ENCODE peak calls at places on chromosome 6, in eight cellular contexts. L is heart left ventricle, U is A673, A is hepatocyte, Q is upper lobe of left lung, I is stomach, G is neural progenitor cell, W is small intestine. V is an unnamed sample.
A peak's percentile ranks its signal among the peaks of the same experiment; 100 is the strongest.

GRCh38 chr6:139647816-139648215 is 273.4 kb upstream of the CITED2 start:
- DNase-seq in L (no peak), U (no peak), A (no peak), Q (no peak), I (no peak), G (no peak), W (no peak), V (no peak)

GRCh38 chr6:44667668-44668390 is 280.3 kb downstream of the CDC5L start:
- DNase-seq in L (no peak), U (no peak), A (peak; percentile 41), Q (no peak), I (peak; percentile 39), G (peak; percentile 61), W (peak; percentile 43), V (no peak)

GRCh38 chr6:16684896-16685554 is 76.2 kb downstream of the ATXN1 start:
- DNase-seq in L (no peak), U (no peak), A (no peak), Q (no peak), I (no peak), G (no peak), W (no peak), V (no peak)

GRCh38 chr6:11398451-11399326 is 138.9 kb upstream of the TMEM170B start:
- DNase-seq in L (no peak), U (peak; percentile 36), A (peak; percentile 50), Q (no peak), I (no peak), G (no peak), W (peak; percentile 69), V (no peak)

GRCh38 chr6:112501705-112502104 is 154.6 kb downstream of the RFPL4B start:
- DNase-seq in L (peak; percentile 55), U (peak; percentile 77), A (peak; percentile 84), Q (no peak), I (no peak), G (peak; percentile 83), W (no peak), V (peak; percentile 20)

GRCh38 chr6:84691978-84692623 is 72.3 kb downstream of the TBX18 start:
- DNase-seq in L (no peak), U (no peak), A (no peak), Q (no peak), I (no peak), G (no peak), W (no peak), V (no peak)

GRCh38 chr6:155171109-155171746 is 92.6 kb upstream of the CLDN20 start:
- DNase-seq in L (peak; percentile 49), U (peak; percentile 92), A (peak; percentile 25), Q (no peak), I (no peak), G (no peak), W (peak; percentile 29), V (peak; percentile 55)

GRCh38 chr6:170026272-170027110 is 264.4 kb downstream of the DLL1 start:
- DNase-seq in L (no peak), U (no peak), A (peak; percentile 60), Q (peak; percentile 86), I (peak; percentile 93), G (no peak), W (peak; percentile 79), V (no peak)

GRCh38 chr6:24387818-24388217 is 14.9 kb upstream of the MRS2 start:
- DNase-seq in L (no peak), U (no peak), A (no peak), Q (no peak), I (no peak), G (no peak), W (no peak), V (no peak)

GRCh38 chr6:72657798-72658197 is 35.9 kb downstream of the KCNQ5 start:
- DNase-seq in L (no peak), U (no peak), A (no peak), Q (no peak), I (no peak), G (no peak), W (no peak), V (no peak)

GRCh38 chr6:132750455-132751248 is 7.1 kb downstream of the VNN2 start:
- DNase-seq in L (no peak), U (no peak), A (no peak), Q (no peak), I (no peak), G (no peak), W (peak; percentile 25), V (no peak)

GRCh38 chr6:12882761-12883290 is 166.3 kb downstream of the PHACTR1 start:
- DNase-seq in L (no peak), U (no peak), A (no peak), Q (no peak), I (no peak), G (no peak), W (no peak), V (no peak)

GRCh38 chr6:81696505-81696904 is 56.0 kb downstream of the TENT5A start:
- DNase-seq in L (no peak), U (no peak), A (peak; percentile 55), Q (no peak), I (peak; percentile 29), G (no peak), W (peak; percentile 21), V (no peak)

GRCh38 chr6:144090384-144090783 is 5.0 kb downstream of the SF3B5 start:
- DNase-seq in L (no peak), U (no peak), A (no peak), Q (no peak), I (no peak), G (no peak), W (no peak), V (no peak)

GRCh38 chr6:160137989-160138835 is 16.6 kb downstream of the SLC22A1 start:
- DNase-seq in L (no peak), U (peak; percentile 61), A (peak; percentile 83), Q (no peak), I (peak; percentile 72), G (peak; percentile 59), W (peak; percentile 69), V (peak; percentile 37)

GRCh38 chr6:52253494-52253893 is 9.2 kb upstream of the IL17F start:
- DNase-seq in L (no peak), U (peak; percentile 41), A (no peak), Q (peak; percentile 29), I (no peak), G (no peak), W (no peak), V (no peak)

GRCh38 chr6:163413345-163414116 is 987 bp upstream of the QKI start:
- DNase-seq in L (peak; percentile 90), U (peak; percentile 91), A (peak; percentile 95), Q (peak; percentile 98), I (peak; percentile 85), G (peak; percentile 90), W (peak; percentile 55), V (peak; percentile 91)

DNA sequence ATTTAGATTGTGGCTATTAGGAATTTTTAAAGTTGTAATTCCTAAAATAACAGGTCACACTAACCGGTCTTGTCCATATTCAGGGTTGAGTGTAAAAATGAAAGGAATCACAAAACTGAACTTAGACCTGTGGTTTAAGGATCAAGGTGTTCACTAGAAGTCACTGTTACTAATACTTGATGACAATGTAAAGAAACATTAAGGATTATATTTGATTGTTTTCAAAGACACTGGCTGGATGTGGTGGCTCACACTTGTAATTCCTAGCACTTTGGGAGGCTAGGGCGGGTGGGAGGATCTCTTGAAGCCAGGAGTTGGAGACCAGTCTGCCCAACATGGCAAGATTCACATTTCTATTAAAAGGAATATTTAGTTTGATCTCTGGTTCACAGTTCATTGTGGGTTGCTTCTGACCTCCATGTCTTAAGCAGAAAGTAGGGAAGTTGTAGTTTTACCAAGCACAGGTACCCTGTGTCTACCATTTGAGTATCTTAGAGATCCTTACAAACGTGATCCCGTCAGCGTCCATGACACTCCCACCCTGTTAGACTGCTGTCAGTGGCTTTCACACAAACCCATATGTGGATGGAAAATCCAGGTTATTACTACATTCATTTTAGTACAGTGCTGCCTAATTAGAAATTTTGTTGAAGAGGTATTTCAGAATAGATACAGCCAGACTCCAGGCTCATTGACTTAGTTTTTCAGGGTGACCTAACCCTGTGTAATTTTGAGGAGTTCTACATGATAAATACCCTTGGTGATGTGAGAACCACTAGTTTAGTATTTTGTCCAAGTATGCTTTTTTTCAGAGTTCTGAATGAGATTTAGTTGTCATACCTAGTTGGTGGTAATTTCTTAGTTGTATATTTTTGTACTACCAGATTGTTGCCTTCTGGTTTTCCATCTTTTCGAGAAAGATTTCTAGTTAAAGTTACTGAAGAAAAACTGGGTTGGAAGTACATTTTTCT is 10.2 kb downstream of the SRSF3 start:
- DNase-seq in L (no peak), U (no peak), A (no peak), Q (no peak), I (no peak), G (no peak), W (peak; percentile 68), V (no peak)
- H3K4me3 ChIP-seq in L (no peak overlapping the region), U (no peak overlapping the region), A (no peak overlapping the region), Q (no peak overlapping the region), I (no peak overlapping the region), G (no peak overlapping the region), W (no peak overlapping the region), V (no peak overlapping the region)

GRCh38 chr6:141467041-141467440 is 665.7 kb upstream of the GJE1 start:
- DNase-seq in L (no peak), U (no peak), A (no peak), Q (no peak), I (no peak), G (no peak), W (no peak), V (no peak)
- H3K27ac ChIP-seq in L (no peak overlapping the region), U (no peak overlapping the region), A (no peak overlapping the region), Q (no peak overlapping the region), I (no peak overlapping the region), G (no peak overlapping the region), W (no peak overlapping the region), V (peak overlapping the region; percentile 47)

GRCh38 chr6:6007311-6008113 is 787 bp upstream of the NRN1 start:
- DNase-seq in L (no peak), U (peak; percentile 84), A (no peak), Q (peak; percentile 87), I (no peak), G (peak; percentile 80), W (no peak), V (peak; percentile 38)

GRCh38 chr6:6008648-6009421 is 2.1 kb upstream of the NRN1 start:
- DNase-seq in L (peak; percentile 76), U (peak; percentile 96), A (peak; percentile 82), Q (peak; percentile 91), I (peak; percentile 40), G (peak; percentile 91), W (peak; percentile 37), V (peak; percentile 73)

GRCh38 chr6:6005467-6006427 is 978 bp downstream of the NRN1 start:
- DNase-seq in L (no peak), U (peak; percentile 39), A (no peak), Q (no peak), I (no peak), G (peak; percentile 45), W (no peak), V (no peak)

GRCh38 chr6:6006428-6007310 is at the start of gene NRN1:
- DNase-seq in L (no peak), U (peak; percentile 74), A (no peak), Q (peak; percentile 76), I (no peak), G (peak; percentile 52), W (no peak), V (no peak)

GRCh38 chr6:6008114-6008647 is 1.5 kb upstream of the NRN1 start:
- DNase-seq in L (no peak), U (no peak), A (no peak), Q (no peak), I (no peak), G (no peak), W (no peak), V (no peak)
- H3K4me3 ChIP-seq in L (peak overlapping the region; percentile 62), U (peak overlapping the region; percentile 66), A (peak overlapping the region; percentile 28), Q (peak overlapping the region; percentile 54), I (peak overlapping the region; percentile 53), G (peak overlapping the region; percentile 58), W (peak overlapping the region; percentile 49), V (peak overlapping the region; percentile 35)

DNA sequence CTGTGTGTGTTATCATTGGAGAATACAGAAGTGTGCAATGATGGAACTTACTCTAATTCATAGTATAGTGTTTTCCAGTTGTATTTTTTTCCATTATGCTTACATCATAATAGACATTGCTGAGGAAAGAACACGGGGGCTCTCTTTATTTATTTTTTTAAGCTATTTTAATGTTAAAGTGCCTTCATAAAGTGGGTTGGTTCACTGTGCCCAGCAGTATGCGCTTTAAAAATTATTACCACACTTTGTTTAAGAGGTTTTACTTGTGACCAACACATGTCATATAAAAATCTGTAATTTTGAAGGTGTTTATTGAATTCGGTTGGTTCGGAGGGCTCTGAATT is 215.8 kb downstream of the TMEM242 start:
- DNase-seq in L (no peak), U (no peak), A (no peak), Q (no peak), I (no peak), G (no peak), W (no peak), V (no peak)
- H3K27ac ChIP-seq in L (no peak overlapping the region), U (no peak overlapping the region), A (peak overlapping the region; percentile 74), Q (no peak overlapping the region), I (peak overlapping the region; percentile 40), G (no peak overlapping the region), W (no peak overlapping the region), V (no peak overlapping the region)

V was measured in heart right ventricle.